ENCODE peak calls at places on chromosomes 12 and 14, in ten cellular contexts. One of them, this sample, is unnamed. For H3K4me1, the result is how much of the 10 kb centered on the place peaks cover.

GRCh38 chr12:53231859-53232640 is at the start of gene RARG:
- DNase-seq in PC-9: peak
- DNase-seq in psoas muscle: peak
- DNase-seq in cardiac muscle cell: peak
- DNase-seq in PC-3: peak
- DNase-seq in breast epithelium: peak
- DNase-seq in transverse colon: peak
- DNase-seq in neural progenitor cell: peak
- DNase-seq in uterus: peak
- DNase-seq in thoracic aorta: peak
- DNase-seq in this sample: peak

GRCh38 chr12:121794532-121795028 is 1.1 kb upstream of the RHOF start:
- DNase-seq in cardiac muscle cell: no peak
- DNase-seq in thoracic aorta: no peak
- DNase-seq in PC-9: no peak
- DNase-seq in breast epithelium: no peak
- DNase-seq in PC-3: no peak
- DNase-seq in psoas muscle: peak
- DNase-seq in neural progenitor cell: no peak
- DNase-seq in transverse colon: peak
- DNase-seq in uterus: peak
- DNase-seq in this sample: no peak

GRCh38 chr12:19915392-19916192 is 452.7 kb upstream of the PDE3A start:
- DNase-seq in PC-3: peak
- DNase-seq in neural progenitor cell: peak
- DNase-seq in cardiac muscle cell: peak
- DNase-seq in thoracic aorta: no peak
- DNase-seq in breast epithelium: no peak
- DNase-seq in PC-9: no peak
- DNase-seq in transverse colon: no peak
- DNase-seq in psoas muscle: no peak
- DNase-seq in uterus: no peak
- DNase-seq in this sample: no peak

GRCh38 chr12:93970892-93971688 is 177.3 kb upstream of the PLXNC1 start:
- DNase-seq in PC-3: no peak
- DNase-seq in cardiac muscle cell: no peak
- DNase-seq in psoas muscle: no peak
- DNase-seq in transverse colon: no peak
- DNase-seq in neural progenitor cell: no peak
- DNase-seq in PC-9: no peak
- DNase-seq in thoracic aorta: no peak
- DNase-seq in breast epithelium: no peak
- DNase-seq in uterus: no peak
- DNase-seq in this sample: no peak

GRCh38 chr14:101878222-101879211 is 85.9 kb upstream of the DYNC1H1 start:
- DNase-seq in breast epithelium: no peak
- DNase-seq in uterus: no peak
- DNase-seq in neural progenitor cell: no peak
- DNase-seq in PC-9: no peak
- DNase-seq in transverse colon: peak
- DNase-seq in psoas muscle: no peak
- DNase-seq in thoracic aorta: no peak
- DNase-seq in cardiac muscle cell: no peak
- DNase-seq in PC-3: no peak
- DNase-seq in this sample: no peak

GRCh38 chr14:54420478-54421116 is 20.6 kb downstream of the CNIH1 start:
- DNase-seq in neural progenitor cell: peak
- DNase-seq in PC-9: peak
- DNase-seq in PC-3: peak
- DNase-seq in psoas muscle: no peak
- DNase-seq in uterus: no peak
- DNase-seq in thoracic aorta: no peak
- DNase-seq in transverse colon: peak
- DNase-seq in breast epithelium: no peak
- DNase-seq in cardiac muscle cell: peak
- DNase-seq in this sample: peak

GRCh38 chr14:32004300-32004699 is 72.8 kb upstream of the ARHGAP5 start:
- DNase-seq in psoas muscle: no peak
- DNase-seq in PC-3: peak
- DNase-seq in uterus: no peak
- DNase-seq in thoracic aorta: no peak
- DNase-seq in cardiac muscle cell: peak
- DNase-seq in PC-9: no peak
- DNase-seq in transverse colon: no peak
- DNase-seq in breast epithelium: no peak
- DNase-seq in neural progenitor cell: no peak
- DNase-seq in this sample: no peak

GRCh38 chr12:57147641-57147944 is 174 bp upstream of the LRP1-AS start:
- DNase-seq in neural progenitor cell: no peak
- DNase-seq in psoas muscle: peak
- DNase-seq in cardiac muscle cell: peak
- DNase-seq in PC-9: no peak
- DNase-seq in transverse colon: no peak
- DNase-seq in breast epithelium: no peak
- DNase-seq in uterus: peak
- DNase-seq in thoracic aorta: no peak
- DNase-seq in PC-3: no peak
- DNase-seq in this sample: peak

GRCh38 chr12:1488908-1489381 is 105.4 kb downstream of the FBXL14 start:
- DNase-seq in PC-3: no peak
- DNase-seq in thoracic aorta: no peak
- DNase-seq in psoas muscle: no peak
- DNase-seq in uterus: no peak
- DNase-seq in neural progenitor cell: peak
- DNase-seq in transverse colon: no peak
- DNase-seq in breast epithelium: no peak
- DNase-seq in PC-9: no peak
- DNase-seq in cardiac muscle cell: peak
- DNase-seq in this sample: no peak

GRCh38 chr14:104864267-104865068 is 600 bp upstream of the CEP170B start:
- DNase-seq in PC-3: peak
- DNase-seq in uterus: peak
- DNase-seq in cardiac muscle cell: peak
- DNase-seq in thoracic aorta: no peak
- DNase-seq in neural progenitor cell: peak
- DNase-seq in breast epithelium: peak
- DNase-seq in PC-9: peak
- DNase-seq in transverse colon: peak
- DNase-seq in psoas muscle: peak
- DNase-seq in this sample: peak

DNA sequence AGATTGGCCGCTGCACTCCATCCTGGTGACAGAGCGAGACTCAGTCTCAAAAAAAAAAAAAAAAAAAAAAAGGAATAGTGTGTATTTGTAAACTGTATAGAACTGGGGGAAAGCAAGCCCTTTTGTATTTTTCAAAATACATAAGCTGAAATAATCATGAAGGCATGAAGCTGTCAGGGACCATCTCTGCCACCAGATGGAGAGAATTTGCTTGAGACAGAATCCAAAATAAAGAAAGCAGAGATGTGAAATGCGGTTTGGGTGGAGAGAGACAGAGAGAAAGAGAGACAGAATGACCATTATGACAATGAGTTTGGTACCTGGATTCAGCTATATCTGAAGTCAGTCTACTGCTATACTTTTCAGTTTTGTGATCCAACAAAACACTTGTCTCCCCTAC is 155.7 kb upstream of the LRIG3 start:
- DNase-seq in neural progenitor cell: no peak
- DNase-seq in PC-9: no peak
- DNase-seq in transverse colon: no peak
- DNase-seq in PC-3: no peak
- DNase-seq in breast epithelium: no peak
- DNase-seq in cardiac muscle cell: no peak
- DNase-seq in psoas muscle: no peak
- DNase-seq in thoracic aorta: no peak
- DNase-seq in uterus: no peak
- DNase-seq in this sample: no peak
- TF ChIP-seq CTCF in neural progenitor cell: no peak
- TF ChIP-seq CTCF in PC-9: no peak
- TF ChIP-seq CTCF in transverse colon: no peak
- TF ChIP-seq CTCF in PC-3: no peak
- TF ChIP-seq CTCF in breast epithelium: no peak
- TF ChIP-seq CTCF in cardiac muscle cell: no peak
- TF ChIP-seq CTCF in psoas muscle: no peak
- TF ChIP-seq CTCF in thoracic aorta: no peak
- TF ChIP-seq CTCF in uterus: no peak
- TF ChIP-seq CTCF in this sample: no peak

GRCh38 chr12:11746024-11746771 is 96.7 kb downstream of the ETV6 start:
- DNase-seq in neural progenitor cell: no peak
- DNase-seq in cardiac muscle cell: peak
- DNase-seq in psoas muscle: no peak
- DNase-seq in breast epithelium: no peak
- DNase-seq in PC-9: peak
- DNase-seq in transverse colon: no peak
- DNase-seq in uterus: no peak
- DNase-seq in thoracic aorta: no peak
- DNase-seq in PC-3: peak
- DNase-seq in this sample: no peak

GRCh38 chr12:11745112-11745511 is 95.6 kb downstream of the ETV6 start:
- DNase-seq in uterus: no peak
- DNase-seq in PC-3: no peak
- DNase-seq in neural progenitor cell: no peak
- DNase-seq in psoas muscle: no peak
- DNase-seq in thoracic aorta: no peak
- DNase-seq in PC-9: no peak
- DNase-seq in transverse colon: no peak
- DNase-seq in cardiac muscle cell: no peak
- DNase-seq in breast epithelium: no peak
- DNase-seq in this sample: no peak

GRCh38 chr12:11746940-11747716 is 97.7 kb downstream of the ETV6 start:
- DNase-seq in psoas muscle: no peak
- DNase-seq in breast epithelium: no peak
- DNase-seq in PC-3: no peak
- DNase-seq in thoracic aorta: no peak
- DNase-seq in cardiac muscle cell: no peak
- DNase-seq in uterus: no peak
- DNase-seq in transverse colon: no peak
- DNase-seq in PC-9: no peak
- DNase-seq in neural progenitor cell: no peak
- DNase-seq in this sample: no peak

GRCh38 chr12:11749943-11750690 is 100.6 kb downstream of the ETV6 start:
- DNase-seq in neural progenitor cell: no peak
- DNase-seq in thoracic aorta: no peak
- DNase-seq in uterus: no peak
- DNase-seq in PC-9: no peak
- DNase-seq in transverse colon: no peak
- DNase-seq in breast epithelium: no peak
- DNase-seq in cardiac muscle cell: no peak
- DNase-seq in psoas muscle: no peak
- DNase-seq in PC-3: no peak
- DNase-seq in this sample: no peak

DNA sequence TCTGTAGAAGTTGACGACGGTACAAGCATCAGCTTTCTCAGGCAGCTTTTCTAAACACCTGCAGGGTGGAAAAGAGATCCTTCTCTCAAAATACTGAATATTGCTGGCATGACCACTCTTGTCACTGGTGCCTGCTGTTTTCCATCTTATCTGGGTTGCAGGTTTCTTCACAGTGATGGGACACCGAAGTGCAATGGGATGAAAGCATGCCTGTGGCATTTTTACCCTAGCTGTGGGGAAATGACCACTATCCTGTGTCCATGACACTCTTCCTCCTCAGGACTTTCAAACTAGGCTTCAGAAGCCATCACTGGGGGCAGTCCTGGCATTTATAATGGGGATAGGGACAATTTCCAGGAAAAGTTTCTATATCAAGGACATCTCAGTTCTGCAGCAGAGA is 98.5 kb downstream of the ETV6 start:
- DNase-seq in PC-9: no peak
- DNase-seq in thoracic aorta: no peak
- DNase-seq in breast epithelium: no peak
- DNase-seq in neural progenitor cell: no peak
- DNase-seq in PC-3: no peak
- DNase-seq in uterus: no peak
- DNase-seq in cardiac muscle cell: no peak
- DNase-seq in psoas muscle: no peak
- DNase-seq in transverse colon: no peak
- DNase-seq in this sample: no peak
- H3K4me1 ChIP-seq in PC-9: under half
- H3K4me1 ChIP-seq in thoracic aorta: under half
- H3K4me1 ChIP-seq in breast epithelium: under half
- H3K4me1 ChIP-seq in neural progenitor cell: under half
- H3K4me1 ChIP-seq in PC-3: under half
- H3K4me1 ChIP-seq in uterus: under half
- H3K4me1 ChIP-seq in cardiac muscle cell: under half
- H3K4me1 ChIP-seq in psoas muscle: under half
- H3K4me1 ChIP-seq in transverse colon: under half
- H3K4me1 ChIP-seq in this sample: under half

DNA sequence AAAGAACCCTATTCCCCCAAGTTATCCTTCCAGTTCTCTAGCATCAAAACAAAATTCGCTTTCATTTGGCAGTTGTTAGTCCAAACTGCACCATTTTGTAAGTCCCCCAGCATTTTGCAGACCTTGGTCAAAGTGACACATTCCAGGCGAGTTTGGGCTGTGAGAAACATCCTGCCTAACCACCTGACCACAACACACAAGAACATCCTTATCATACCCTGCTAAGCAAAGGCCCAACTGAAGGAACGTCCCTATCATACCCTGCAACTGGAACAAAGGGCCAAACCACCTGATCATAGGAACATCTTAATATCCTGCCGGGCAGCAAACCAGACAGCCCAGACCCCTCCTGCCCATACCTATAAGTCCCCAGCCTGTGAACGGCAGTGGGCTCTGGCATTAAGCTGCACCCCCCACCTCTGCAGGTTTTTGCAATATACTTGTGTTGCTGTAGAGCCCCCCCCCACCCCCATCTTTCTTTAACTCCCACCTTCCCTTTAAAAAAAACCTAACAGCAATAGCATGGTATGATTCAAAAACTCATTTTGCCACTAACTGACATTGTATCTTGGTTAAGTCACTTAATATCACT is 2.7 kb downstream of the PCNX4 start:
- DNase-seq in transverse colon: no peak
- DNase-seq in neural progenitor cell: peak
- DNase-seq in uterus: no peak
- DNase-seq in psoas muscle: no peak
- DNase-seq in breast epithelium: no peak
- DNase-seq in thoracic aorta: no peak
- DNase-seq in PC-3: peak
- DNase-seq in PC-9: peak
- DNase-seq in cardiac muscle cell: peak
- DNase-seq in this sample: peak
- H3K4me3 ChIP-seq in transverse colon: no peak
- H3K4me3 ChIP-seq in neural progenitor cell: peak
- H3K4me3 ChIP-seq in uterus: no peak
- H3K4me3 ChIP-seq in psoas muscle: peak
- H3K4me3 ChIP-seq in breast epithelium: peak
- H3K4me3 ChIP-seq in thoracic aorta: peak
- H3K4me3 ChIP-seq in PC-3: peak
- H3K4me3 ChIP-seq in PC-9: peak
- H3K4me3 ChIP-seq in cardiac muscle cell: no peak
- H3K4me3 ChIP-seq in this sample: no peak

DNA sequence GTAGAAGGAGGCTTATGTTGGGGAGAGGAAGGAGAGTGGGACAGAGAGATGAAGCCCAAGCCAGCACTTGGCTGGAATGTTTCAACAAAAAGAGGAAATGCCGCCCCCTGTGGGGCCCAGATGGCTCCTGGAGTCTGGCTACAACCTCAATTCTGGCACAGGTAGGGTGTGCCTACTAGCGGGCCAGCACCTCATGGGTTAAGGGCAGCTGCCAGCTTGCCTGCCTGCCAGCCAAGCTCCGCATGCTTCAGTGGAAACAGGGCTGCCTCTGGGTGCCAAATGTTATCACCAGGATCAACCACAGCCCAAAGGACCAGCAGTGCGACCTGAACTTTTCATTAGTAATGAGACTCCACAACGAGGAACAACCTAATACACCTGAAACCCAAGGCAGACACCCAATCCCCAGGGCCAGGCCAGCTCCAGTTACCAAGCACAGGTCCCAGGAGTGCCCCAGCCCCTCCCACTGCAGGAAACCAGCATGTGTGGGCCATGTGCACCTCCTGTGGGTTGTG is 11.3 kb downstream of the RAB15 start:
- DNase-seq in psoas muscle: no peak
- DNase-seq in breast epithelium: peak
- DNase-seq in uterus: no peak
- DNase-seq in transverse colon: no peak
- DNase-seq in thoracic aorta: no peak
- DNase-seq in PC-3: no peak
- DNase-seq in neural progenitor cell: peak
- DNase-seq in cardiac muscle cell: no peak
- DNase-seq in PC-9: peak
- DNase-seq in this sample: no peak
- TF ChIP-seq CTCF in psoas muscle: no peak
- TF ChIP-seq CTCF in breast epithelium: no peak
- TF ChIP-seq CTCF in uterus: no peak
- TF ChIP-seq CTCF in transverse colon: no peak
- TF ChIP-seq CTCF in thoracic aorta: no peak
- TF ChIP-seq CTCF in PC-3: peak
- TF ChIP-seq CTCF in neural progenitor cell: peak
- TF ChIP-seq CTCF in cardiac muscle cell: no peak
- TF ChIP-seq CTCF in PC-9: peak
- TF ChIP-seq CTCF in this sample: no peak